ENCODE peak calls at places on chromosome 6, in six cellular contexts. One of them, this sample, is unnamed.

GRCh38 chr6:124233221-124233620 is 429.6 kb downstream of the NKAIN2 start:
- DNase-seq in HCT116: no peak
- DNase-seq in neural progenitor cell: no peak
- DNase-seq in GM23248: no peak
- DNase-seq in SK-N-SH: no peak
- DNase-seq in PC-3: no peak
- DNase-seq in this sample: no peak

GRCh38 chr6:65876668-65877067 is 169.6 kb upstream of the EYS start:
- DNase-seq in HCT116: no peak
- DNase-seq in neural progenitor cell: no peak
- DNase-seq in GM23248: no peak
- DNase-seq in SK-N-SH: no peak
- DNase-seq in PC-3: no peak
- DNase-seq in this sample: no peak

GRCh38 chr6:109902870-109903269 is 75.2 kb upstream of the GPR6 start:
- DNase-seq in HCT116: no peak
- DNase-seq in neural progenitor cell: no peak
- DNase-seq in GM23248: no peak
- DNase-seq in SK-N-SH: no peak
- DNase-seq in PC-3: no peak
- DNase-seq in this sample: no peak

GRCh38 chr6:127592964-127593363 is 16.0 kb downstream of the C6orf58 start:
- DNase-seq in HCT116: no peak
- DNase-seq in neural progenitor cell: no peak
- DNase-seq in GM23248: no peak
- DNase-seq in SK-N-SH: no peak
- DNase-seq in PC-3: no peak
- DNase-seq in this sample: no peak

GRCh38 chr6:31122803-31123706 is 2.8 kb upstream of the CDSN start:
- DNase-seq in HCT116: peak; percentile 72
- DNase-seq in neural progenitor cell: no peak
- DNase-seq in GM23248: peak; percentile 96
- DNase-seq in SK-N-SH: peak; percentile 48
- DNase-seq in PC-3: no peak
- DNase-seq in this sample: no peak

GRCh38 chr6:23175391-23175790 is 606.0 kb downstream of the HDGFL1 start:
- DNase-seq in HCT116: no peak
- DNase-seq in neural progenitor cell: no peak
- DNase-seq in GM23248: peak; percentile 70
- DNase-seq in SK-N-SH: no peak
- DNase-seq in PC-3: no peak
- DNase-seq in this sample: no peak

GRCh38 chr6:151757506-151757955 is 50.0 kb upstream of the ESR1 start:
- DNase-seq in HCT116: no peak
- DNase-seq in neural progenitor cell: no peak
- DNase-seq in GM23248: no peak
- DNase-seq in SK-N-SH: no peak
- DNase-seq in PC-3: no peak
- DNase-seq in this sample: peak; percentile 87

GRCh38 chr6:105587349-105588115 is 184.7 kb upstream of the PREP start:
- DNase-seq in HCT116: no peak
- DNase-seq in neural progenitor cell: no peak
- DNase-seq in GM23248: peak; percentile 93
- DNase-seq in SK-N-SH: no peak
- DNase-seq in PC-3: peak; percentile 84
- DNase-seq in this sample: no peak

GRCh38 chr6:157034433-157035230 is 257.5 kb downstream of the ARID1B start:
- DNase-seq in HCT116: peak; percentile 36
- DNase-seq in neural progenitor cell: peak; percentile 50
- DNase-seq in GM23248: peak; percentile 81
- DNase-seq in SK-N-SH: peak; percentile 55
- DNase-seq in PC-3: peak; percentile 53
- DNase-seq in this sample: peak; percentile 36

GRCh38 chr6:127690092-127690491 is 113.1 kb downstream of the C6orf58 start:
- DNase-seq in HCT116: peak; percentile 27
- DNase-seq in neural progenitor cell: peak; percentile 34
- DNase-seq in GM23248: peak; percentile 53
- DNase-seq in SK-N-SH: no peak
- DNase-seq in PC-3: peak; percentile 40
- DNase-seq in this sample: no peak

GRCh38 chr6:135812085-135812526 is 39.4 kb upstream of the PDE7B start:
- DNase-seq in HCT116: no peak
- DNase-seq in neural progenitor cell: no peak
- DNase-seq in GM23248: peak; percentile 17
- DNase-seq in SK-N-SH: no peak
- DNase-seq in PC-3: peak; percentile 46
- DNase-seq in this sample: no peak

GRCh38 chr6:34305982-34306702 is 57.3 kb upstream of the SMIM29 start:
- DNase-seq in HCT116: no peak
- DNase-seq in neural progenitor cell: no peak
- DNase-seq in GM23248: no peak
- DNase-seq in SK-N-SH: no peak
- DNase-seq in PC-3: no peak
- DNase-seq in this sample: no peak

GRCh38 chr6:45560421-45560820 is 182.7 kb upstream of the SUPT3H start:
- DNase-seq in HCT116: no peak
- DNase-seq in neural progenitor cell: no peak
- DNase-seq in GM23248: no peak
- DNase-seq in SK-N-SH: no peak
- DNase-seq in PC-3: no peak
- DNase-seq in this sample: no peak

GRCh38 chr6:113522376-113522775 is 334.8 kb upstream of the MARCKS start:
- DNase-seq in HCT116: no peak
- DNase-seq in neural progenitor cell: no peak
- DNase-seq in GM23248: no peak
- DNase-seq in SK-N-SH: no peak
- DNase-seq in PC-3: no peak
- DNase-seq in this sample: no peak

GRCh38 chr6:57158658-57159057 is 13.5 kb upstream of the BAG2 start:
- DNase-seq in HCT116: no peak
- DNase-seq in neural progenitor cell: no peak
- DNase-seq in GM23248: peak; percentile 46
- DNase-seq in SK-N-SH: no peak
- DNase-seq in PC-3: peak; percentile 50
- DNase-seq in this sample: no peak

GRCh38 chr6:35083507-35083906 is 57.6 kb downstream of the TCP11 start:
- DNase-seq in HCT116: no peak
- DNase-seq in neural progenitor cell: no peak
- DNase-seq in GM23248: no peak
- DNase-seq in SK-N-SH: peak; percentile 23
- DNase-seq in PC-3: no peak
- DNase-seq in this sample: no peak

GRCh38 chr6:81293896-81294295 is 458.6 kb downstream of the TENT5A start:
- DNase-seq in HCT116: no peak
- DNase-seq in neural progenitor cell: no peak
- DNase-seq in GM23248: no peak
- DNase-seq in SK-N-SH: no peak
- DNase-seq in PC-3: no peak
- DNase-seq in this sample: no peak

GRCh38 chr6:81298751-81299150 is 453.7 kb downstream of the TENT5A start:
- DNase-seq in HCT116: no peak
- DNase-seq in neural progenitor cell: no peak
- DNase-seq in GM23248: no peak
- DNase-seq in SK-N-SH: no peak
- DNase-seq in PC-3: no peak
- DNase-seq in this sample: no peak

DNA sequence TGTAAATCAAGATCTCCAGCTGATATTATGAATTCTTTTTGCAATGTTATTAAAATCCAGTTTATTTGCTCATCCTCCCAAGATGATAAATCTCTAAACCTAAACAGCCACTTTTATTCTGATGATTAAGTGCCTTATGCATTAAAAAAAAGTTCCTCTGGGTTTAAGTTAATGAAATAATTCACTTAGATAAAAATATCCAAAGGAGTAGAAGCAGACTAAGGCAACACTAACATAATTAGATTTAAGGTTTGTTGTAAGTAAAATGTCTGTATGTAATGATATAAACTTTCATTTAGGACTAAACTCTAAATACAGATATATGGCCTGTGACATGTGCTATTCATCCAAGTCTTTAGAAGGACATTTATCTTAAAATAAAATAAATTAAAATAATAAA is 457.2 kb downstream of the TENT5A start:
- DNase-seq in HCT116: no peak
- DNase-seq in neural progenitor cell: no peak
- DNase-seq in GM23248: no peak
- DNase-seq in SK-N-SH: no peak
- DNase-seq in PC-3: no peak
- DNase-seq in this sample: no peak
- H2AFZ ChIP-seq in HCT116: no peak overlapping the region
- H2AFZ ChIP-seq in neural progenitor cell: no peak overlapping the region
- H2AFZ ChIP-seq in GM23248: peak overlapping the region; percentile 22
- H2AFZ ChIP-seq in SK-N-SH: peak overlapping the region; percentile 18
- H2AFZ ChIP-seq in PC-3: no peak overlapping the region
- H2AFZ ChIP-seq in this sample: no peak overlapping the region

GRCh38 chr6:3356056-3356823 is 97.5 kb downstream of the PSMG4 start:
- DNase-seq in HCT116: peak; percentile 44
- DNase-seq in neural progenitor cell: peak; percentile 92
- DNase-seq in GM23248: peak; percentile 82
- DNase-seq in SK-N-SH: peak; percentile 81
- DNase-seq in PC-3: peak; percentile 57
- DNase-seq in this sample: peak; percentile 70
- H3K9ac ChIP-seq in HCT116: peak overlapping the region; percentile 34
- H3K9ac ChIP-seq in neural progenitor cell: no peak overlapping the region
- H3K9ac ChIP-seq in GM23248: peak overlapping the region; percentile 78
- H3K9ac ChIP-seq in SK-N-SH: no peak overlapping the region
- H3K9ac ChIP-seq in PC-3: peak overlapping the region; percentile 69
- H3K9ac ChIP-seq in this sample: peak overlapping the region; percentile 49

GRCh38 chr6:142907017-142907470 is 37.9 kb downstream of the HIVEP2 start:
- DNase-seq in HCT116: no peak
- DNase-seq in neural progenitor cell: no peak
- DNase-seq in GM23248: no peak
- DNase-seq in SK-N-SH: no peak
- DNase-seq in PC-3: no peak
- DNase-seq in this sample: peak; percentile 15
- TF ChIP-seq EZH2phosphoT487 in HCT116: no peak
- TF ChIP-seq EZH2phosphoT487 in neural progenitor cell: no peak
- TF ChIP-seq EZH2phosphoT487 in GM23248: no peak
- TF ChIP-seq EZH2phosphoT487 in SK-N-SH: no peak
- TF ChIP-seq EZH2phosphoT487 in PC-3: no peak
- TF ChIP-seq EZH2phosphoT487 in this sample: no peak

GRCh38 chr6:4606681-4607025 is 169.6 kb upstream of the CDYL start:
- DNase-seq in HCT116: no peak
- DNase-seq in neural progenitor cell: no peak
- DNase-seq in GM23248: no peak
- DNase-seq in SK-N-SH: no peak
- DNase-seq in PC-3: no peak
- DNase-seq in this sample: no peak

GRCh38 chr6:4610256-4610655 is 165.9 kb upstream of the CDYL start:
- DNase-seq in HCT116: no peak
- DNase-seq in neural progenitor cell: no peak
- DNase-seq in GM23248: peak; percentile 87
- DNase-seq in SK-N-SH: no peak
- DNase-seq in PC-3: no peak
- DNase-seq in this sample: no peak

GRCh38 chr6:4607793-4608192 is 168.4 kb upstream of the CDYL start:
- DNase-seq in HCT116: no peak
- DNase-seq in neural progenitor cell: no peak
- DNase-seq in GM23248: no peak
- DNase-seq in SK-N-SH: no peak
- DNase-seq in PC-3: no peak
- DNase-seq in this sample: no peak

GRCh38 chr6:4607026-4607704 is 169.0 kb upstream of the CDYL start:
- DNase-seq in HCT116: peak; percentile 53
- DNase-seq in neural progenitor cell: no peak
- DNase-seq in GM23248: peak; percentile 64
- DNase-seq in SK-N-SH: no peak
- DNase-seq in PC-3: peak; percentile 87
- DNase-seq in this sample: no peak

GRCh38 chr6:4608361-4609115 is 167.7 kb upstream of the CDYL start:
- DNase-seq in HCT116: no peak
- DNase-seq in neural progenitor cell: no peak
- DNase-seq in GM23248: no peak
- DNase-seq in SK-N-SH: no peak
- DNase-seq in PC-3: no peak
- DNase-seq in this sample: no peak
- H2AFZ ChIP-seq in HCT116: no peak overlapping the region
- H2AFZ ChIP-seq in neural progenitor cell: no peak overlapping the region
- H2AFZ ChIP-seq in GM23248: no peak overlapping the region
- H2AFZ ChIP-seq in SK-N-SH: no peak overlapping the region
- H2AFZ ChIP-seq in PC-3: no peak overlapping the region
- H2AFZ ChIP-seq in this sample: no peak overlapping the region

GRCh38 chr6:11445146-11445545 is 92.4 kb upstream of the TMEM170B start:
- DNase-seq in HCT116: no peak
- DNase-seq in neural progenitor cell: no peak
- DNase-seq in GM23248: no peak
- DNase-seq in SK-N-SH: no peak
- DNase-seq in PC-3: no peak
- DNase-seq in this sample: no peak

GRCh38 chr6:11442495-11442894 is 95.1 kb upstream of the TMEM170B start:
- DNase-seq in HCT116: no peak
- DNase-seq in neural progenitor cell: no peak
- DNase-seq in GM23248: no peak
- DNase-seq in SK-N-SH: no peak
- DNase-seq in PC-3: no peak
- DNase-seq in this sample: no peak

GRCh38 chr6:11450061-11450460 is 87.5 kb upstream of the TMEM170B start:
- DNase-seq in HCT116: no peak
- DNase-seq in neural progenitor cell: no peak
- DNase-seq in GM23248: no peak
- DNase-seq in SK-N-SH: no peak
- DNase-seq in PC-3: no peak
- DNase-seq in this sample: no peak

GRCh38 chr6:11448038-11448437 is 89.5 kb upstream of the TMEM170B start:
- DNase-seq in HCT116: no peak
- DNase-seq in neural progenitor cell: no peak
- DNase-seq in GM23248: no peak
- DNase-seq in SK-N-SH: no peak
- DNase-seq in PC-3: no peak
- DNase-seq in this sample: no peak

DNA sequence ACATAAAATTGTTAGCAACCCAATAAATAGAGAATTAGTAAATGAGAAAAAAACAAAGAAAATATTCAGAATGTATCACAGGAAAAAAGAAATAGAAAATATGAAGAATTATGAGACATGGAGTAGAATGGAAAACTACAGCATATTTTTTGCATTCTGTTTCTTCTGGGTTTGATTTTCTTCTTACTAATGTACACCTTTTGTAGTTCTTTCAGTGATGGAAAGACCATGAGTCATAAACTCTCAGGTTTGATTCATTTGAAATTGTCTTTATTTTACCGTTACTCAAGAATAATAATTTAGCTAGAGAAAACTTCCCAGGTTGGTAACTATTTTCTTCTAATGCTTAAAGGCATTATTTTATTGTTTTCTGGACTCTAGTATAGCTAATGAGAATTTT is 90.3 kb upstream of the TMEM170B start:
- DNase-seq in HCT116: no peak
- DNase-seq in neural progenitor cell: no peak
- DNase-seq in GM23248: no peak
- DNase-seq in SK-N-SH: no peak
- DNase-seq in PC-3: no peak
- DNase-seq in this sample: no peak
- H3K9ac ChIP-seq in HCT116: no peak overlapping the region
- H3K9ac ChIP-seq in neural progenitor cell: no peak overlapping the region
- H3K9ac ChIP-seq in GM23248: no peak overlapping the region
- H3K9ac ChIP-seq in SK-N-SH: no peak overlapping the region
- H3K9ac ChIP-seq in PC-3: no peak overlapping the region
- H3K9ac ChIP-seq in this sample: no peak overlapping the region

This sample was measured in MM.1S.